ENCODE peak calls at places on chromosomes 4 and X, in five cellular contexts. N is aorta; P is SJCRH30; X is naive thymus-derived CD4-positive, alpha-beta T cell; W is CD4-positive, alpha-beta T cell. F is an unnamed sample.

GRCh38 chr4:94447754-94448411 is 3.9 kb upstream of the PDLIM5 start:
- DNase-seq in N (no peak), P (no peak), X (no peak), W (no peak), F (no peak)

GRCh38 chrX:78140206-78140605 is 756 bp upstream of the TAF9B start:
- DNase-seq in N (no peak), P (no peak), X (no peak), W (no peak), F (no peak)

GRCh38 chrX:9566150-9566621 is 101.3 kb downstream of the TBL1X start:
- DNase-seq in N (peak), P (peak), X (no peak), W (no peak), F (no peak)

GRCh38 chr4:158255727-158256324 is 45.5 kb downstream of the TMEM144 start:
- DNase-seq in N (no peak), P (peak), X (no peak), W (no peak), F (no peak)

GRCh38 chrX:12379666-12380065 is 241.4 kb downstream of the FRMPD4 start:
- DNase-seq in N (no peak), P (no peak), X (no peak), W (no peak), F (no peak)

GRCh38 chr4:34158883-34159282 is 2085.4 kb downstream of the ARAP2 start:
- DNase-seq in N (no peak), P (no peak), X (no peak), W (no peak), F (no peak)

GRCh38 chr4:173371292-173372192 is 788 bp downstream of the SAP30 start:
- DNase-seq in N (peak), P (peak), X (peak), W (peak), F (peak)

GRCh38 chr4:185965456-185966384 is 103.2 kb upstream of the TLR3 start:
- DNase-seq in N (no peak), P (no peak), X (no peak), W (no peak), F (no peak)

GRCh38 chr4:55116450-55116849 is 8.9 kb downstream of the KDR start:
- DNase-seq in N (no peak), P (no peak), X (no peak), W (no peak), F (no peak)

GRCh38 chrX:23478561-23478960 is 143.9 kb downstream of the PTCHD1 start:
- DNase-seq in N (no peak), P (no peak), X (no peak), W (no peak), F (no peak)

GRCh38 chr4:146255463-146255862 is 41.1 kb downstream of the REELD1 start:
- DNase-seq in N (no peak), P (no peak), X (no peak), W (no peak), F (no peak)

GRCh38 chr4:26076896-26077295 is 162.9 kb downstream of the SMIM20 start:
- DNase-seq in N (no peak), P (no peak), X (no peak), W (no peak), F (no peak)

GRCh38 chr4:53695540-53696463 is 104.5 kb upstream of the LNX1 start:
- DNase-seq in N (no peak), P (no peak), X (no peak), W (no peak), F (no peak)

GRCh38 chr4:2958446-2958845 is 4.8 kb downstream of the NOP14 start:
- DNase-seq in N (no peak), P (no peak), X (no peak), W (no peak), F (no peak)
- H3K27ac ChIP-seq in N (no peak), P (no peak), X (no peak), W (no peak), F (no peak)

DNA sequence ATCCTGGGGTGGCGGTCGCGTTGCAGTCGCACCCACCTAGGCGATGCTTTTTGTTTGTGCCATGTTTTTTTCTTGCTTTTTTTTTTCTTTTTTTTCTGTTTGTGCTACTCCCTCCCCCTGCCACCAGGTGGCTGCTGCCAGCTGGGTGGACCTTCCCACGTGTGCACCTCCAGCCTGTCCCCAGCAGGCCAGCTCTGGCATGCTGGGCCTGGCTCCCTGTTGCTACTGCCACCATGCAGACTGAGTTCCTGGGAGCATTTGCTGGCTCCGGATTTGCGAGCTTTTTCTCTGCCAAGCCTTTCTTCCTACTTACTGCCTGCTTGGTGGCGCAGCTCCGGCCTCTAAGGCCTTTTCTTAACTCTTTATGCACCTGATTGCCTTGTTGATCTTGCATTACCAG is 161.2 kb upstream of the WDFY3 start:
- DNase-seq in N (no peak), P (peak), X (no peak), W (no peak), F (no peak)
- H3K27ac ChIP-seq in N (no peak), P (peak), X (no peak), W (no peak), F (no peak)

GRCh38 chrX:8049827-8050226 is 121.2 kb downstream of the VCX2 start:
- DNase-seq in N (no peak), P (no peak), X (no peak), W (no peak), F (no peak)

GRCh38 chrX:8052909-8053308 is 118.2 kb downstream of the VCX2 start:
- DNase-seq in N (no peak), P (no peak), X (no peak), W (no peak), F (no peak)

GRCh38 chrX:8044861-8045434 is 117.7 kb upstream of the PNPLA4 start:
- DNase-seq in N (no peak), P (no peak), X (no peak), W (no peak), F (no peak)

GRCh38 chrX:8043546-8043945 is 116.3 kb upstream of the PNPLA4 start:
- DNase-seq in N (no peak), P (no peak), X (no peak), W (no peak), F (no peak)

DNA sequence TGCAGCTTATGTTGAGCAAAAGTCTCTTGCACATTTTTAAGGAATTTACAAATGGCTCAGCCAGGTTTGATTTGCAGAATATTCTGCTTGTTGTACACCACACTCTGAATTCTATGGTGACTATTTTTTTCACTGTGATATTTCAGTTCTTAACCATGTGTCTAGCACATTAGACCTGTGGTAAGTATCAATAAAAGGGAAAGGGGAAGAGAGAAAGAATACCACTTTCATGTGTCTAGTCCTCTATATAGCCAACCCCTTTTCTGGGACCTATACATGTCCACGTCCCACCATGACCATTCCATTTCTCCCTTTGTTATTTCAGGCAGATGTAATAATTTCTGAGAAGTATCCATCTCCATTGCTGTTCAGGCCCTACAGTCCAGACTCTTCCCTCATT is 121.3 kb upstream of the PNPLA4 start:
- DNase-seq in N (no peak), P (no peak), X (no peak), W (no peak), F (no peak)
- H3K27ac ChIP-seq in N (no peak), P (no peak), X (no peak), W (no peak), F (no peak)

DNA sequence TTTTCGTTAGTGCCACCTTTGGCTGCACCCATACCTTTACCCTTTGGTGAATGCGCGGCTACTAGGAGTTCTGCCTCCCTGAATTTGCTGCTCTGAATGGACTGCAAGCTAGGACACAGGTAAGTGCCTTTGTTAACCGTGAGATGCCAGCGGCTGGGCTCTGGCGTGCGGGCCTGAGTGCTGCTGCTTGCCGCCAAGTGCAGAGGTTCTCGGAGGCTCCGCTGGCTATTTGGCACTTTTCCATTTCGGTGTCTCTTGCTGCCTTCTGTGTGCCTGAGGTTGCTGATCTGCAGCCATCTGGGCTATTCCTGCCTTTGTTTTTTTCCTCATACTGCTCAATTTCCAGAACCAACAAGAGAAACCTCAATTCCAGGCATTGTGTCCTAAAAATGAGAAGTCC is 4.1 kb upstream of the TBC1D14 start:
- DNase-seq in N (peak), P (no peak), X (no peak), W (no peak), F (no peak)
- H3K27ac ChIP-seq in N (no peak), P (no peak), X (no peak), W (no peak), F (no peak)

DNA sequence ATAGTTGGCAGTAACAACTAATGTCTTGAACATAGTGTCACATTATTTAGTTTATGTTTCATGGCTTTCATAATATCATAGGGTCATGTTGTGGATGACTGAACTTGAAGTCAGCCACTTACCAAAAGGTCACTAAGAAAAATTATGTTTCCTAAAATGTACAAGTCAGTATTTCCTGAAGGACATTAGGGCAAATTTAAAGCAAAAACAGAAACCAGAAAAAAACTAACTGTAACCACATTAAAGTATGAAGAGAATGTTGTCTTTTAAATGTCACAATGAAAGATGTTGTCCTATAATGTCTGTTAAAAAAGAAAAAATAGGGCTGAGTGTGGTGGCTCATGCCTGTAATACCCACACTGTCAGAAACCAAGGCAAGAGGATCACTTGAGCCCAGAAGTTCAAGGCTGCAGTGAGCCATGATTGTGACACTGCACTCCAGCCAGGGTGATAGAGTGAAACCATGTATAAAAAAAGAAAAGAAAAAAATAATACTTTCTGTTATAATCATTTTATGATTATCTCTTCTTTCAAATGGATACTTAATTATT is 55.8 kb downstream of the HHIP start:
- DNase-seq in N (no peak), P (no peak), X (no peak), W (no peak), F (no peak)
- H3K27ac ChIP-seq in N (no peak), P (no peak), X (no peak), W (no peak), F (no peak)